ENCODE peak calls at places on chromosomes 11 and 22, in five cellular contexts. One of them, this sample, is unnamed.

GRCh38 chr11:1773711-1774550 is 10.2 kb upstream of the CTSD start:
- DNase-seq in astrocyte: no peak
- DNase-seq in cardiac fibroblast: no peak
- DNase-seq in pancreas: peak
- DNase-seq in heart right ventricle: no peak
- DNase-seq in this sample: no peak

GRCh38 chr22:19750666-19751490 is 9.7 kb upstream of the TBX1 start:
- DNase-seq in heart right ventricle: no peak
- DNase-seq in cardiac fibroblast: no peak
- DNase-seq in astrocyte: peak
- DNase-seq in pancreas: no peak
- DNase-seq in this sample: peak

GRCh38 chr22:19878461-19879247 is 24.0 kb upstream of the GNB1L start:
- DNase-seq in astrocyte: no peak
- DNase-seq in cardiac fibroblast: peak
- DNase-seq in heart right ventricle: no peak
- DNase-seq in pancreas: peak
- DNase-seq in this sample: no peak

GRCh38 chr22:19522881-19523239 is 1.4 kb downstream of the CLDN5 start:
- DNase-seq in astrocyte: no peak
- DNase-seq in pancreas: no peak
- DNase-seq in cardiac fibroblast: no peak
- DNase-seq in heart right ventricle: peak
- DNase-seq in this sample: no peak

GRCh38 chr22:49849161-49850020 is 4.3 kb upstream of the ZBED4 start:
- DNase-seq in pancreas: no peak
- DNase-seq in cardiac fibroblast: no peak
- DNase-seq in heart right ventricle: no peak
- DNase-seq in astrocyte: no peak
- DNase-seq in this sample: no peak

GRCh38 chr22:48779661-48780596 is 1047.7 kb downstream of the BRD1 start:
- DNase-seq in cardiac fibroblast: no peak
- DNase-seq in astrocyte: no peak
- DNase-seq in heart right ventricle: no peak
- DNase-seq in pancreas: no peak
- DNase-seq in this sample: no peak

GRCh38 chr11:9972917-9973504 is 309.1 kb downstream of the SWAP70 start:
- DNase-seq in heart right ventricle: no peak
- DNase-seq in cardiac fibroblast: peak
- DNase-seq in astrocyte: no peak
- DNase-seq in pancreas: no peak
- DNase-seq in this sample: peak

GRCh38 chr11:123217897-123218296 is 22.8 kb upstream of the CLMP start:
- DNase-seq in cardiac fibroblast: no peak
- DNase-seq in heart right ventricle: no peak
- DNase-seq in pancreas: no peak
- DNase-seq in astrocyte: no peak
- DNase-seq in this sample: no peak

GRCh38 chr22:38353142-38353629 is 36.0 kb upstream of the CSNK1E start:
- DNase-seq in pancreas: peak
- DNase-seq in astrocyte: no peak
- DNase-seq in heart right ventricle: peak
- DNase-seq in cardiac fibroblast: peak
- DNase-seq in this sample: no peak

GRCh38 chr22:20222764-20223420 is 45.2 kb downstream of the RTN4R start:
- DNase-seq in cardiac fibroblast: no peak
- DNase-seq in astrocyte: no peak
- DNase-seq in heart right ventricle: no peak
- DNase-seq in pancreas: no peak
- DNase-seq in this sample: no peak

GRCh38 chr22:33401291-33401690 is 343.1 kb upstream of the SYN3 start:
- DNase-seq in cardiac fibroblast: peak
- DNase-seq in astrocyte: peak
- DNase-seq in heart right ventricle: no peak
- DNase-seq in pancreas: no peak
- DNase-seq in this sample: no peak

GRCh38 chr11:132353255-132353654 is 982.8 kb downstream of the NTM start:
- DNase-seq in astrocyte: no peak
- DNase-seq in heart right ventricle: no peak
- DNase-seq in cardiac fibroblast: no peak
- DNase-seq in pancreas: no peak
- DNase-seq in this sample: no peak

GRCh38 chr11:112161012-112161411 is 2.9 kb downstream of the IL18 start:
- DNase-seq in astrocyte: no peak
- DNase-seq in heart right ventricle: no peak
- DNase-seq in cardiac fibroblast: peak
- DNase-seq in pancreas: no peak
- DNase-seq in this sample: peak

GRCh38 chr22:27747396-27748256 is 53.9 kb downstream of the MN1 start:
- DNase-seq in heart right ventricle: no peak
- DNase-seq in cardiac fibroblast: peak
- DNase-seq in pancreas: no peak
- DNase-seq in astrocyte: no peak
- DNase-seq in this sample: peak

GRCh38 chr11:112012877-112013276 is 12.3 kb upstream of the DLAT start:
- DNase-seq in astrocyte: peak
- DNase-seq in pancreas: no peak
- DNase-seq in cardiac fibroblast: peak
- DNase-seq in heart right ventricle: no peak
- DNase-seq in this sample: peak

GRCh38 chr22:27045103-27045940 is 387.9 kb downstream of the MIAT start:
- DNase-seq in heart right ventricle: no peak
- DNase-seq in cardiac fibroblast: peak
- DNase-seq in astrocyte: peak
- DNase-seq in pancreas: no peak
- DNase-seq in this sample: peak

GRCh38 chr11:109971184-109971523 is 122.0 kb upstream of the ZC3H12C start:
- DNase-seq in pancreas: no peak
- DNase-seq in cardiac fibroblast: peak
- DNase-seq in heart right ventricle: no peak
- DNase-seq in astrocyte: peak
- DNase-seq in this sample: peak

GRCh38 chr22:20172038-20172613 is 21.3 kb upstream of the CCDC188 start:
- DNase-seq in astrocyte: no peak
- DNase-seq in pancreas: no peak
- DNase-seq in heart right ventricle: no peak
- DNase-seq in cardiac fibroblast: no peak
- DNase-seq in this sample: no peak

GRCh38 chr11:19951558-19952083 is 208.7 kb downstream of the DBX1 start:
- DNase-seq in cardiac fibroblast: peak
- DNase-seq in pancreas: no peak
- DNase-seq in heart right ventricle: no peak
- DNase-seq in astrocyte: no peak
- DNase-seq in this sample: peak

DNA sequence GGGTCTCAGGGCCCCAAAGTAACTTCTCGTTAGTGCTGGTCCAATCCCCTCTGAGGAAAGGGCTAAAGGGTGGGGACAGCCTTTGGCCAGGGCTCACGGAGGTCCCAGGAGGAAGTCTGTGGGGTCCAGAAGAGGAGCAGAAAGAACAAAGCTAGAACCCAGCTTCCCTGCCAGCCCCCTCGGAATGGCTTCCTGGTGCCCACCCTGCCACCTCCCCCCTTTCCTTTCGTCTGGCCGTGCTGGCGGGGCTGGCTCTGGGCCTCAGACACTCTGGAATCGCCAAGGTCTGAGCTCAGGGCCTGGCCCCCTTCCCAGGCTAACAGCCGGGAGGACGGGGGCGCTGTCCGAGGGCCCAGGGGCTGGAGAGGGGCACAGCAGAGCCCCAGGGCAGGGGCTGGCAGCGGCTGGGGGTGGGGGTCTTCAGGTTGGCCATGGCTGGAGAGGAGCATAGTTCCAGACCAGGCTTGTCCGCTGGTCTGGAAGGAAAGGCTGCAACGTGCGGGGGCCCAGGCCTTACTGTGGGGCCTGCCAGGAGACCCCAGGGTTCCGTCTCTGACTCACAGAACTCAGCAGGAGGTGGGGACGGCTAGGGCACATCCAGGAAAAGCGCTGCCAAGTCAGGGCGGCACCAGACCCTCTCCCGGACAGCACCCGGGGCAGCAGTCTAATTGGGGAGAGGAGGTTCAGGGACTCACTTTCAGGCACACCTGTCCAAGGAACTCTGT is 788 bp upstream of the LTBP3 start:
- DNase-seq in astrocyte: peak
- DNase-seq in pancreas: no peak
- DNase-seq in heart right ventricle: peak
- DNase-seq in cardiac fibroblast: peak
- DNase-seq in this sample: no peak
- H3K4me3 ChIP-seq in astrocyte: no peak
- H3K4me3 ChIP-seq in pancreas: peak
- H3K4me3 ChIP-seq in heart right ventricle: peak
- H3K4me3 ChIP-seq in cardiac fibroblast: peak
- H3K4me3 ChIP-seq in this sample: peak

GRCh38 chr11:80104196-80104595 is 663.4 kb upstream of the TENM4 start:
- DNase-seq in cardiac fibroblast: no peak
- DNase-seq in heart right ventricle: no peak
- DNase-seq in astrocyte: no peak
- DNase-seq in pancreas: no peak
- DNase-seq in this sample: no peak

GRCh38 chr11:80107415-80107814 is 666.6 kb upstream of the TENM4 start:
- DNase-seq in cardiac fibroblast: no peak
- DNase-seq in astrocyte: no peak
- DNase-seq in heart right ventricle: no peak
- DNase-seq in pancreas: no peak
- DNase-seq in this sample: no peak

GRCh38 chr11:80109031-80109430 is 668.2 kb upstream of the TENM4 start:
- DNase-seq in cardiac fibroblast: no peak
- DNase-seq in pancreas: no peak
- DNase-seq in astrocyte: peak
- DNase-seq in heart right ventricle: no peak
- DNase-seq in this sample: peak

GRCh38 chr11:80103149-80103859 is 662.5 kb upstream of the TENM4 start:
- DNase-seq in cardiac fibroblast: peak
- DNase-seq in astrocyte: peak
- DNase-seq in pancreas: no peak
- DNase-seq in heart right ventricle: no peak
- DNase-seq in this sample: peak
- H3K4me3 ChIP-seq in cardiac fibroblast: no peak
- H3K4me3 ChIP-seq in astrocyte: no peak
- H3K4me3 ChIP-seq in pancreas: no peak
- H3K4me3 ChIP-seq in heart right ventricle: no peak
- H3K4me3 ChIP-seq in this sample: no peak

GRCh38 chr11:100719809-100720221 is 32.7 kb downstream of the ARHGAP42 start:
- DNase-seq in cardiac fibroblast: peak
- DNase-seq in heart right ventricle: peak
- DNase-seq in pancreas: no peak
- DNase-seq in astrocyte: peak
- DNase-seq in this sample: peak
- H3K4me3 ChIP-seq in cardiac fibroblast: no peak
- H3K4me3 ChIP-seq in heart right ventricle: no peak
- H3K4me3 ChIP-seq in pancreas: no peak
- H3K4me3 ChIP-seq in astrocyte: no peak
- H3K4me3 ChIP-seq in this sample: no peak

GRCh38 chr11:62538470-62539237 is 8.0 kb downstream of the AHNAK start:
- DNase-seq in cardiac fibroblast: no peak
- DNase-seq in pancreas: no peak
- DNase-seq in astrocyte: no peak
- DNase-seq in heart right ventricle: no peak
- DNase-seq in this sample: no peak
- H3K4me3 ChIP-seq in cardiac fibroblast: no peak
- H3K4me3 ChIP-seq in pancreas: no peak
- H3K4me3 ChIP-seq in astrocyte: peak
- H3K4me3 ChIP-seq in heart right ventricle: peak
- H3K4me3 ChIP-seq in this sample: no peak

GRCh38 chr11:96307748-96308133 is 35.3 kb downstream of the MAML2 start:
- DNase-seq in heart right ventricle: no peak
- DNase-seq in cardiac fibroblast: peak
- DNase-seq in pancreas: no peak
- DNase-seq in astrocyte: peak
- DNase-seq in this sample: peak
- H3K4me3 ChIP-seq in heart right ventricle: peak
- H3K4me3 ChIP-seq in cardiac fibroblast: peak
- H3K4me3 ChIP-seq in pancreas: no peak
- H3K4me3 ChIP-seq in astrocyte: peak
- H3K4me3 ChIP-seq in this sample: peak

DNA sequence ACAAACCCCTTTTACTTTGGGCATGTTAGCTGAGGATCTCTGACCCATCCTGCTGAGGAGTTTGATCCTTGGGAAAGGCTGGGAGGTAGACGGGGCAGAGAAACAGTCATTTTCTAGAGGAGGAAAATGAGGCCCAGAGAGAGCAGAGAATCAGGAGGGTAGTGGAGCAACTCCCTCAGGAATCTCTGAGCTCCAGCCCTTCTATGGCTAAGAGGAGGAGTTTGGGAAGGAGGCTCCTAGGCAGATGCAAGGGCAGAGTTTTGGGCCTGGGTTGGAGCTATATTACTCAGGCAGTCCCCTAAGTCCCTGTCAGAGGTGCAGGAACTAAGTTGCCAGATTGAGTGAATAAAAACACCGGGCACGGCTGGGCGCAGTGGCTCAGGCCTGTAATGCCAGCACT is 5.5 kb upstream of the CYB5R3 start:
- DNase-seq in pancreas: no peak
- DNase-seq in astrocyte: no peak
- DNase-seq in cardiac fibroblast: no peak
- DNase-seq in heart right ventricle: no peak
- DNase-seq in this sample: no peak
- H3K4me3 ChIP-seq in pancreas: no peak
- H3K4me3 ChIP-seq in astrocyte: no peak
- H3K4me3 ChIP-seq in cardiac fibroblast: no peak
- H3K4me3 ChIP-seq in heart right ventricle: no peak
- H3K4me3 ChIP-seq in this sample: no peak

DNA sequence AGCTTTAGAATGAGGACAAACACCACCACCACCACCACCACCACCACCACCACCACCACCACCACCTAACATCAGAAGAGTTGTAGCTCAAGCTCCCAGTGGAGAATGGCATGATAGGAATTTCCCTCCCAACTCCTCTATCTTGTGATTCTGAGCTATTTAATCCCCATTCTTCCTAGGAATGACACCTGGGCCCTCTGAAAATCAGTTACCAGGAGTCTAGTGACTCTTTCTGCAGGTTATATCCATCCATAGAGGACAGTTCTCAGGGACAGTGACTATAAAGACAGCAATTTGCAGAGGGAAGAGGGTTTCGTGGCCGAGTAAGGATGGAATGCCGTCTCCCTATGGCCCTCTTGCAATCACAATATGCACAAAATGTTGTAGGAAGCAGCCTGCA is 27.8 kb downstream of the MYH9 start:
- DNase-seq in pancreas: no peak
- DNase-seq in cardiac fibroblast: no peak
- DNase-seq in heart right ventricle: no peak
- DNase-seq in astrocyte: no peak
- DNase-seq in this sample: no peak
- H3K4me3 ChIP-seq in pancreas: no peak
- H3K4me3 ChIP-seq in cardiac fibroblast: no peak
- H3K4me3 ChIP-seq in heart right ventricle: no peak
- H3K4me3 ChIP-seq in astrocyte: no peak
- H3K4me3 ChIP-seq in this sample: no peak

GRCh38 chr11:18720086-18720810 is 5.7 kb downstream of the IGSF22 start:
- DNase-seq in heart right ventricle: no peak
- DNase-seq in pancreas: peak
- DNase-seq in cardiac fibroblast: no peak
- DNase-seq in astrocyte: no peak
- DNase-seq in this sample: peak
- H3K4me3 ChIP-seq in heart right ventricle: peak
- H3K4me3 ChIP-seq in pancreas: no peak
- H3K4me3 ChIP-seq in cardiac fibroblast: no peak
- H3K4me3 ChIP-seq in astrocyte: no peak
- H3K4me3 ChIP-seq in this sample: no peak

GRCh38 chr11:78429667-78430066 is 12.0 kb upstream of the GAB2 start:
- DNase-seq in astrocyte: no peak
- DNase-seq in heart right ventricle: no peak
- DNase-seq in pancreas: no peak
- DNase-seq in cardiac fibroblast: no peak
- DNase-seq in this sample: no peak
- H3K4me3 ChIP-seq in astrocyte: no peak
- H3K4me3 ChIP-seq in heart right ventricle: no peak
- H3K4me3 ChIP-seq in pancreas: no peak
- H3K4me3 ChIP-seq in cardiac fibroblast: no peak
- H3K4me3 ChIP-seq in this sample: no peak

GRCh38 chr22:46295277-46295971 is 1.2 kb upstream of the GTSE1 start:
- DNase-seq in pancreas: no peak
- DNase-seq in astrocyte: no peak
- DNase-seq in heart right ventricle: no peak
- DNase-seq in cardiac fibroblast: no peak
- DNase-seq in this sample: no peak
- H3K4me3 ChIP-seq in pancreas: no peak
- H3K4me3 ChIP-seq in astrocyte: peak
- H3K4me3 ChIP-seq in heart right ventricle: no peak
- H3K4me3 ChIP-seq in cardiac fibroblast: no peak
- H3K4me3 ChIP-seq in this sample: no peak

This sample was measured in bronchial epithelial cell.